ENCODE peak calls at places on chromosomes 6 and 20, in six cellular contexts. R, F, Z, J, W and O are unnamed samples.
A peak's percentile ranks its signal among the peaks of the same experiment; 100 is the strongest.

GRCh38 chr6:86685230-86685797 is 252.0 kb upstream of the HTR1E start:
- DNase-seq in Z (no peak), R (no peak), F (no peak), W (no peak), J (no peak), O (no peak)

GRCh38 chr6:158630944-158631616 is 13.5 kb downstream of the DYNLT1 start:
- DNase-seq in W (no peak), F (no peak), Z (no peak), R (no peak), J (no peak), O (no peak)

GRCh38 chr6:44725070-44725469 is 337.6 kb downstream of the CDC5L start:
- DNase-seq in R (no peak), Z (no peak), W (no peak), J (no peak), F (no peak), O (no peak)

GRCh38 chr6:69994251-69994650 is 127.9 kb downstream of the COL19A1 start:
- DNase-seq in J (no peak), Z (no peak), W (no peak), R (no peak), F (no peak), O (no peak)

GRCh38 chr6:68225729-68226128 is 409.4 kb upstream of the ADGRB3 start:
- DNase-seq in F (no peak), J (no peak), W (no peak), R (no peak), Z (no peak), O (no peak)

GRCh38 chr6:169158182-169158573 is 95.5 kb downstream of the THBS2 start:
- DNase-seq in W (peak; percentile 9), Z (no peak), J (no peak), R (no peak), F (no peak), O (no peak)

GRCh38 chr6:80341330-80341729 is 234.9 kb downstream of the BCKDHB start:
- DNase-seq in R (no peak), J (no peak), F (no peak), W (no peak), Z (no peak), O (no peak)

GRCh38 chr6:45433533-45434400 is 56.0 kb upstream of the SUPT3H start:
- DNase-seq in W (no peak), J (no peak), R (no peak), Z (no peak), F (no peak), O (no peak)

GRCh38 chr6:5626727-5627426 is 365.6 kb downstream of the FARS2 start:
- DNase-seq in Z (no peak), R (no peak), W (no peak), F (no peak), J (peak; percentile 27), O (no peak)

GRCh38 chr6:3376888-3377535 is 79.8 kb downstream of the SLC22A23 start:
- DNase-seq in R (no peak), J (no peak), Z (peak; percentile 63), F (no peak), W (no peak), O (no peak)
- TF ChIP-seq ZNF274 in R (no peak), J (no peak), Z (no peak), F (no peak), W (no peak), O (no peak)

GRCh38 chr6:1607236-1607556 is 2.5 kb upstream of the FOXC1 start:
- DNase-seq in F (no peak), W (no peak), Z (no peak), J (no peak), R (no peak), O (no peak)
- H3K4me3 ChIP-seq in F (no peak overlapping the region), W (no peak overlapping the region), Z (peak overlapping the region; percentile 18), J (peak overlapping the region; percentile 10), R (peak overlapping the region; percentile 59), O (peak overlapping the region; percentile 21)

DNA sequence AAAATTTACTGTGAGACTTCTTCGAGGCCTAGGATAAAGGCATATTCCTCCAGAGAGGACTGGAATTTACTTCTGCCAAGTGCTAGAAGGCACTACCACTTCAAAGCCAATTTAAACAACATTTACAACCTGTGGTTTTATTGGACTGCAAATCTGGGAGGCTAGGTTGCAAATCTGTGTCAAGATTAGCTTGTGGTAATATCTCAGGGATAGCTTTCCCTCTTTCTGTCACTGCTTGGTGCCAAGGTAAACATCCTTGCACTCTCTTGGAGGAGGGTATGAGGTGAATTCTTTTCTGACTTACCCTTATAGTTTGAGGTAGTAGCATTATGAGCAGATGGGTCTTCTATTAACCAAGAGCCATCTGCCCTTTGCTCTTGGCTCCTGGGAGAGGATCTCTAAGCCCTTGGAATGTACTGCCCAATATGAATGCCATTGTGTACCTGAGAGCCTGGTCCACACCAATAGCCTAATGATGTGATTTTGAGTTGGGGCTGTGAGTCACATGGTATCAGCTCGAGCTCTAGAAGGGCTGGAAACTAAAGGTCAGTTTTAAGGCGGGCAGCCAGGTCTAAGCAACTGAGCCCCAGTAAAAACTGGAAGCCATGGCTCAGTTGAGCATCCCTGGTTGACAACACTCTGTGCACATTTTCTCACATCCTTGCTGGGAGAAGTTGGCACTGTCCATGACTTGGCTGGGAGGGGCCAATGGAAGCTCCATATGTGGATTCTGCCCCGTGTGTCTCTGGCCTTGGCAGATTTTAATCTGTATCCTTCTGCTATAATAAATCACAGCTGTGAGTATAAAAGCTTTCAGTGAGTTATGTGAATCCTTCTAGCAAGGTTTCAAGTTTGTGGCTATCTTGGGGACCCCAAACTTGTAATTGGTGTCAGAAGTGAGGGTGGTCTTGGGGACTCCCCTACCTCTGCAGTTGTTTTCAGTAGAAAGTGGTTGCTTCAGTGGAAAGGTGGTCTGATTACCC is 188.1 kb downstream of the UBE3D start:
- DNase-seq in R (no peak), Z (no peak), F (peak; percentile 54), J (no peak), W (no peak), O (no peak)
- TF ChIP-seq YY1 in R (no peak), Z (no peak), F (no peak), J (no peak), W (no peak), O (no peak)

DNA sequence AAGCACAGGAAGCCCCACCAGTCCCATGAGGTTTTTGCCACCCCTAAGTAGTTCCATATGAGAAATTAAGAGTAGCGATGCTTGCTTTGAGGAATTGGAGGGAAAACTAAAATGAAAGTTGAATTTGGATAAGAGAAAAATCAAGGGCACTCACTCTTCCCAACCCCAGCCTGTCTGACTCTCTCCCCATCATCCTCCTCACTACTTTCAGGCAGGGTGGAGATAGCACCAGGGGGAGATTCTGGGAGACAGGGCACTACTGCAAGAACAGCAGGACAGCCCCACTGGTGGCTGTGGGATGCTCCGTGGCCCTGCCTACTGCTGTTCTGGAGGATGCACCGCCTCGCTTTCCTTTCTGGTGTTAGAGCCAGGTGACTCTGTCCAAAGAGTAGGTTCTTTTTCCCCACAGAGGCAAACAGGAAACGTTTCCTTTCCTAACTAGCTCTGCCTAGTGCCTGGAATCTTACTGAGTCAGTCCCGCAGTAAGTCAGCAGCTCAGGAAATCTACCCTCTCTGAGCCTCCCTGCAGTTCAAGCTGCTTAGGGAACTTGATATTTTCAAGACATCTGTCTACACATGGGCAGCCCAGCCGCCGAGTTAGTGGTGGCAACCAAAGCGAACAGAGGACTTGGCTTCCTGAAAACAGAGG is 11.2 kb downstream of the HLA-E start:
- DNase-seq in Z (no peak), J (no peak), R (no peak), F (no peak), W (peak; percentile 20), O (no peak)
- TF ChIP-seq ZNF274 in Z (no peak), J (no peak), R (no peak), F (no peak), W (no peak), O (no peak)

GRCh38 chr20:29497261-29497671 is 1760.2 kb upstream of the DEFB115 start:
- DNase-seq in R (no peak), Z (peak; percentile 12), F (no peak), W (peak; percentile 73), J (no peak), O (peak; percentile 35)
- H3K4me3 ChIP-seq in R (no peak overlapping the region), Z (no peak overlapping the region), F (no peak overlapping the region), W (peak overlapping the region; percentile 44), J (no peak overlapping the region), O (peak overlapping the region; percentile 40)

DNA sequence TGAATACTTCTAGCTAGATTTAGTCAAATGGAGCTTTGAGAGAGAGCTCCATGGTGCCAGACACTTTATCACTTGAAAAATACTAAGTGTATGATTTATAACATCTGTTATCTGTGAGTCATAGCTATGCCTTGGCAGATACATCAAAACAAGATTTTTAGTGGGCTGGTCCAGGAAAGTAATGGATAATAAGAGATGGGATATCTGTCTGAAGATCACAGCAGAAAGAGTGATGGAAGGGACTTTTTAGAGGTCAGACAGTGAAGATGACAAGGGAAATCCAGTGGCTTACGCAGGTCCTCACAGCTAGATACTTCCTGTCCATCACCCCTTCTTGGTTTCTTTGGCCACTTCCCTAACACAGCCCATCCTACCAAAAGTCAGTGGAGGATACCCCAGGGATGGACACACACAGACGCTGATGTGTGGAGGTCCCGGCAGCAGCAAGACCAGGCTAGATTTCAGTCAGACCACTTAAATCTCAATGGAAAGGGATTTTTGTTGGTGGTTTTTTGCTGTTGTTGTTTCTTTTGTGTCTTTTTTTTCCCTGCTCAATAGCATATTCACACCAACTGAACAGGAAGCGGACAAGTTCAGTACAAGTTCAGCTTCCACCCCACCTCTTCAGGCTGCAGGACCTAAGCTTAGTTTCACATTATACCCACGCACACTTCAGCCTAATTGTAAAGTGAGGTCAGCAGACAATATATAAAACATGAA is 209.3 kb downstream of the ALDH8A1 start:
- DNase-seq in F (no peak), R (no peak), J (no peak), Z (no peak), W (no peak), O (no peak)
- TF ChIP-seq YY1 in F (no peak), R (no peak), J (no peak), Z (no peak), W (no peak), O (no peak)

DNA sequence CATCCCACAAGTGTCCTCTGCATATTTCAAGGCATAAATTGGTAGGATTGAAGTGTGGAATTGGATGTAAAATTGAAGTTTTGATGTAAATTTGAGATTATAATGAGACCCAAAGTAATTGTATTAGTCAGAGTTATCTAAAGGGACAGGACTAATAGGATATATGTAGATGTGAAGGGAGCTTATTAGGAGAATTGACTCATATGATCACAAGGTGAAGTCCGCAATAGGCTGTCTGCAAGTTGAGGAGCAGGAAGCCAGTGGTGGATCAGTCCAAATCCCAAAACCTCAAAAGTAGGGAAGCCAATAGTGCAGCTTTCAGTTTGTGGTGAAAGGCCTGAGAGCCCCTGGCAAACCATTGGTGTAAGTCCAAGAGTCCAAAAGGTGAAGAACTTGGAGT is 442.5 kb upstream of the PTCHD4 start:
- DNase-seq in Z (no peak), W (no peak), R (no peak), F (no peak), J (no peak), O (no peak)
- TF ChIP-seq ZNF274 in Z (no peak), W (no peak), R (no peak), F (no peak), J (no peak), O (no peak)

GRCh38 chr20:10538768-10539167 is 103.7 kb downstream of the SLX4IP start:
- DNase-seq in Z (no peak), W (no peak), J (no peak), F (no peak), R (no peak), O (no peak)

GRCh38 chr20:10540636-10541493 is 105.8 kb downstream of the SLX4IP start:
- DNase-seq in J (no peak), W (no peak), R (no peak), F (peak; percentile 75), Z (peak; percentile 99), O (no peak)

GRCh38 chr20:10537850-10538480 is 102.9 kb downstream of the SLX4IP start:
- DNase-seq in R (no peak), J (no peak), W (no peak), F (no peak), Z (no peak), O (no peak)

GRCh38 chr20:10541668-10542411 is 106.7 kb downstream of the SLX4IP start:
- DNase-seq in R (no peak), W (no peak), J (no peak), Z (peak; percentile 69), F (no peak), O (no peak)

GRCh38 chr20:10539818-10540553 is 104.9 kb downstream of the SLX4IP start:
- DNase-seq in F (no peak), R (no peak), W (no peak), J (no peak), Z (no peak), O (no peak)
- H3K4me3 ChIP-seq in F (peak overlapping the region; percentile 18), R (no peak overlapping the region), W (no peak overlapping the region), J (no peak overlapping the region), Z (peak overlapping the region; percentile 41), O (no peak overlapping the region)